ENCODE peak calls at places on chromosomes 12 and 14, in seven cellular contexts. B, U, M, Y, C, V and T are unnamed samples.

GRCh38 chr14:22200977-22201605 is 387.9 kb downstream of the DAD1 start:
- DNase-seq in V (peak; percentile 26), B (no peak), Y (no peak), M (no peak), C (no peak), U (peak; percentile 29), T (no peak)

GRCh38 chr12:74889563-74890236 is 319.9 kb downstream of the KCNC2 start:
- DNase-seq in V (peak; percentile 75), C (no peak), B (peak; percentile 59), U (no peak), M (no peak), Y (no peak), T (no peak)

GRCh38 chr14:105532111-105532623 is 5.8 kb downstream of the TMEM121 start:
- DNase-seq in V (no peak), B (no peak), C (no peak), Y (no peak), U (no peak), M (no peak), T (no peak)

GRCh38 chr14:80233489-80233888 is 22.2 kb upstream of the DIO2 start:
- DNase-seq in C (no peak), B (no peak), Y (no peak), U (peak; percentile 22), V (no peak), M (no peak), T (no peak)

GRCh38 chr12:6647083-6647604 is at the start of gene ACRBP:
- DNase-seq in V (peak; percentile 35), M (peak; percentile 44), C (no peak), B (no peak), U (no peak), Y (no peak), T (peak; percentile 66)

GRCh38 chr14:77980475-77981321 is 180.8 kb downstream of the ADCK1 start:
- DNase-seq in M (peak; percentile 57), U (no peak), B (no peak), C (no peak), Y (no peak), V (no peak), T (no peak)

GRCh38 chr12:41946106-41946505 is 198.6 kb downstream of the GXYLT1 start:
- DNase-seq in U (no peak), V (no peak), C (no peak), B (no peak), M (no peak), Y (no peak), T (no peak)

GRCh38 chr14:74511966-74512365 is 18.4 kb downstream of the ISCA2 start:
- DNase-seq in U (no peak), M (no peak), C (no peak), B (no peak), V (no peak), Y (no peak), T (no peak)

GRCh38 chr14:71062581-71063303 is 155.5 kb downstream of the PCNX1 start:
- DNase-seq in V (no peak), Y (no peak), C (no peak), U (no peak), B (no peak), M (no peak), T (no peak)

GRCh38 chr14:84375235-84375634 is 1154.7 kb upstream of the FLRT2 start:
- DNase-seq in U (no peak), Y (no peak), V (peak; percentile 67), B (peak; percentile 39), M (no peak), C (no peak), T (no peak)

GRCh38 chr12:79988368-79988767 is 53.5 kb upstream of the PPP1R12A start:
- DNase-seq in Y (no peak), B (no peak), C (no peak), U (no peak), M (no peak), V (peak; percentile 75), T (no peak)

GRCh38 chr14:69699743-69700309 is 67.1 kb upstream of the SRSF5 start:
- DNase-seq in Y (no peak), C (no peak), B (no peak), V (no peak), M (no peak), U (no peak), T (no peak)

GRCh38 chr14:79408696-79409095 is 802.6 kb downstream of the DIO2 start:
- DNase-seq in Y (no peak), C (no peak), B (no peak), V (no peak), U (no peak), M (no peak), T (no peak)

GRCh38 chr12:100138048-100138907 is 4.4 kb downstream of the BLTP3B start:
- DNase-seq in U (peak; percentile 70), C (no peak), M (no peak), B (no peak), Y (no peak), V (no peak), T (no peak)

GRCh38 chr12:9271875-9272274 is 63.7 kb upstream of the PZP start:
- DNase-seq in M (no peak), V (no peak), U (no peak), B (no peak), C (no peak), Y (no peak), T (no peak)

GRCh38 chr14:64983439-64984310 is 3.0 kb upstream of the FNTB start:
- DNase-seq in M (no peak), B (no peak), C (no peak), V (no peak), Y (peak; percentile 24), U (peak; percentile 74), T (no peak)

GRCh38 chr14:104277416-104278213 is 139.2 kb downstream of the KIF26A start:
- DNase-seq in Y (no peak), B (no peak), U (no peak), M (peak; percentile 4), C (no peak), V (no peak), T (no peak)

GRCh38 chr14:75323571-75323970 is 44.9 kb downstream of the FOS start:
- DNase-seq in Y (no peak), V (no peak), B (no peak), M (no peak), U (no peak), C (no peak), T (no peak)

GRCh38 chr12:74890237-74890599 is 319.4 kb downstream of the KCNC2 start:
- DNase-seq in U (peak; percentile 75), C (no peak), V (peak; percentile 89), B (peak; percentile 80), M (no peak), Y (peak; percentile 56), T (no peak)

GRCh38 chr14:88618476-88618875 is 55.6 kb downstream of the ZC3H14 start:
- DNase-seq in V (no peak), U (no peak), M (no peak), B (no peak), C (no peak), Y (no peak), T (no peak)

GRCh38 chr14:103711516-103712431 is 3.5 kb downstream of the XRCC3 start:
- DNase-seq in U (no peak), C (no peak), M (no peak), V (no peak), B (no peak), Y (no peak), T (no peak)

GRCh38 chr14:101934751-101935150 is 29.6 kb upstream of the DYNC1H1 start:
- DNase-seq in C (no peak), B (no peak), M (no peak), V (no peak), Y (no peak), U (no peak), T (no peak)

GRCh38 chr12:62660763-62661162 is 194.1 kb downstream of the MON2 start:
- DNase-seq in U (no peak), C (no peak), Y (peak; percentile 72), B (peak; percentile 42), M (no peak), V (peak; percentile 78), T (no peak)

GRCh38 chr12:32437095-32437515 is 37.7 kb downstream of the FGD4 start:
- DNase-seq in B (peak; percentile 94), U (no peak), M (no peak), Y (peak; percentile 50), V (peak; percentile 94), C (no peak), T (no peak)

GRCh38 chr12:108360487-108360886 is 21.4 kb upstream of the CMKLR1 start:
- DNase-seq in M (no peak), U (peak; percentile 98), Y (no peak), V (peak; percentile 47), B (no peak), C (no peak), T (peak; percentile 25)

GRCh38 chr12:78885466-78885865 is 20.9 kb downstream of the SYT1 start:
- DNase-seq in C (no peak), U (no peak), B (no peak), V (peak; percentile 27), Y (no peak), M (no peak), T (no peak)